ENCODE peak calls at places on chromosomes 3 and 15, in nine cellular contexts. E is C1 segment of cervical spinal cord; F is left cardiac atrium; X is right cardiac atrium; A is WTC11; Y is stimulated activated CD8-positive, alpha-beta memory T cell treated with anti-CD3 and anti-CD28 coated beads, Interleukin-7, amount 100 ng/mL, for 4 hours; J is GM13977; S is T follicular helper cell; T is WERI-Rb-1. K is an unnamed sample.
A peak's percentile ranks its signal among the peaks of the same experiment; 100 is the strongest.

GRCh38 chr15:57890351-57890750 is 175.2 kb downstream of the ALDH1A2 start:
- DNase-seq in E (no peak), F (no peak), X (no peak), A (no peak), Y (no peak), J (no peak), S (no peak), T (no peak), K (no peak)

GRCh38 chr3:115134648-115135347 is 12.3 kb downstream of the ZBTB20 start:
- DNase-seq in E (no peak), F (no peak), X (no peak), A (no peak), Y (no peak), J (no peak), S (no peak), T (no peak), K (no peak)

GRCh38 chr3:128145279-128145678 is 8.0 kb upstream of the EEFSEC start:
- DNase-seq in E (peak; percentile 32), F (peak; percentile 33), X (peak; percentile 40), A (no peak), Y (no peak), J (no peak), S (no peak), T (no peak), K (peak; percentile 24)

GRCh38 chr3:13018039-13018431 is 55.2 kb downstream of the IQSEC1 start:
- DNase-seq in E (peak; percentile 21), F (peak; percentile 59), X (no peak), A (no peak), Y (no peak), J (no peak), S (no peak), T (peak; percentile 37), K (no peak)

GRCh38 chr3:159914421-159914820 is 74.2 kb upstream of the IL12A start:
- DNase-seq in E (no peak), F (no peak), X (no peak), A (no peak), Y (no peak), J (no peak), S (no peak), T (no peak), K (no peak)

GRCh38 chr3:100384735-100385134 is 16.2 kb downstream of the TOMM70 start:
- DNase-seq in E (no peak), F (no peak), X (no peak), A (no peak), Y (no peak), J (no peak), S (no peak), T (no peak), K (no peak)

GRCh38 chr3:189148090-189148507 is 23.7 kb upstream of the TPRG1 start:
- DNase-seq in E (no peak), F (peak; percentile 54), X (peak; percentile 46), A (peak; percentile 69), Y (peak; percentile 57), J (peak; percentile 49), S (peak; percentile 45), T (peak; percentile 13), K (no peak)

GRCh38 chr3:97464035-97464434 is 300.5 kb upstream of the ARL6 start:
- DNase-seq in E (no peak), F (no peak), X (no peak), A (peak; percentile 20), Y (no peak), J (no peak), S (no peak), T (no peak), K (no peak)

GRCh38 chr3:14884665-14885064 is 62.7 kb upstream of the NR2C2 start:
- DNase-seq in E (no peak), F (no peak), X (no peak), A (no peak), Y (no peak), J (no peak), S (peak; percentile 3), T (no peak), K (no peak)

GRCh38 chr3:41362638-41363559 is 163.6 kb downstream of the CTNNB1 start:
- DNase-seq in E (no peak), F (no peak), X (peak; percentile 20), A (peak; percentile 55), Y (no peak), J (no peak), S (no peak), T (peak; percentile 16), K (no peak)

GRCh38 chr3:12175844-12176453 is 17.2 kb upstream of the TIMP4 start:
- DNase-seq in E (peak; percentile 8), F (peak; percentile 69), X (peak; percentile 68), A (peak; percentile 76), Y (no peak), J (peak; percentile 63), S (no peak), T (peak; percentile 60), K (no peak)

GRCh38 chr3:55402886-55403605 is 84.1 kb downstream of the WNT5A start:
- DNase-seq in E (no peak), F (no peak), X (no peak), A (no peak), Y (no peak), J (no peak), S (no peak), T (no peak), K (no peak)

GRCh38 chr3:190644766-190645165 is 130.9 kb downstream of the IL1RAP start:
- DNase-seq in E (no peak), F (no peak), X (no peak), A (no peak), Y (no peak), J (no peak), S (no peak), T (no peak), K (no peak)

GRCh38 chr3:14371573-14372474 is 30.6 kb upstream of the SLC6A6 start:
- DNase-seq in E (no peak), F (peak; percentile 85), X (peak; percentile 83), A (no peak), Y (no peak), J (no peak), S (no peak), T (no peak), K (no peak)

GRCh38 chr15:39613271-39613670 is 32.4 kb downstream of the THBS1 start:
- DNase-seq in E (no peak), F (no peak), X (no peak), A (no peak), Y (no peak), J (no peak), S (no peak), T (no peak), K (no peak)

K was measured in SIG-M5.